ENCODE peak calls at places on chromosomes 1 and 21, in ten cellular contexts. One of them, this sample, is unnamed.

GRCh38 chr1:84083321-84083720 is 60.8 kb upstream of the PRKACB start:
- DNase-seq in ovary: no peak
- DNase-seq in HepG2: no peak
- DNase-seq in heart left ventricle: no peak
- DNase-seq in HCT116: no peak
- DNase-seq in gastrocnemius medialis: no peak
- DNase-seq in testis: no peak
- DNase-seq in IMR-90: no peak
- DNase-seq in uterus: no peak
- DNase-seq in right lobe of liver: no peak
- DNase-seq in this sample: no peak

GRCh38 chr1:210394281-210394798 is 65.6 kb downstream of the HHAT start:
- DNase-seq in ovary: no peak
- DNase-seq in HepG2: no peak
- DNase-seq in heart left ventricle: no peak
- DNase-seq in HCT116: no peak
- DNase-seq in gastrocnemius medialis: no peak
- DNase-seq in testis: no peak
- DNase-seq in IMR-90: peak; percentile 27
- DNase-seq in uterus: no peak
- DNase-seq in right lobe of liver: no peak
- DNase-seq in this sample: no peak

GRCh38 chr1:204438628-204439027 is 27.0 kb upstream of the PPP1R15B start:
- DNase-seq in ovary: no peak
- DNase-seq in HepG2: no peak
- DNase-seq in heart left ventricle: no peak
- DNase-seq in HCT116: no peak
- DNase-seq in gastrocnemius medialis: peak; percentile 80
- DNase-seq in testis: no peak
- DNase-seq in IMR-90: peak; percentile 100
- DNase-seq in uterus: peak; percentile 88
- DNase-seq in right lobe of liver: no peak
- DNase-seq in this sample: peak; percentile 93

GRCh38 chr1:230902349-230902923 is 34.1 kb upstream of the C1orf198 start:
- DNase-seq in ovary: no peak
- DNase-seq in HepG2: no peak
- DNase-seq in heart left ventricle: no peak
- DNase-seq in HCT116: no peak
- DNase-seq in gastrocnemius medialis: no peak
- DNase-seq in testis: peak; percentile 52
- DNase-seq in IMR-90: no peak
- DNase-seq in uterus: no peak
- DNase-seq in right lobe of liver: no peak
- DNase-seq in this sample: no peak

GRCh38 chr1:162562452-162562828 is 918 bp downstream of the UAP1 start:
- DNase-seq in ovary: no peak
- DNase-seq in HepG2: peak; percentile 29
- DNase-seq in heart left ventricle: no peak
- DNase-seq in HCT116: no peak
- DNase-seq in gastrocnemius medialis: no peak
- DNase-seq in testis: no peak
- DNase-seq in IMR-90: peak; percentile 65
- DNase-seq in uterus: peak; percentile 30
- DNase-seq in right lobe of liver: no peak
- DNase-seq in this sample: no peak

GRCh38 chr1:201732351-201732750 is 96.6 kb upstream of the IPO9 start:
- DNase-seq in ovary: no peak
- DNase-seq in HepG2: no peak
- DNase-seq in heart left ventricle: no peak
- DNase-seq in HCT116: no peak
- DNase-seq in gastrocnemius medialis: no peak
- DNase-seq in testis: no peak
- DNase-seq in IMR-90: peak; percentile 67
- DNase-seq in uterus: no peak
- DNase-seq in right lobe of liver: no peak
- DNase-seq in this sample: no peak

GRCh38 chr1:242205622-242206489 is 207.0 kb upstream of the MAP1LC3C start:
- DNase-seq in ovary: no peak
- DNase-seq in HepG2: no peak
- DNase-seq in heart left ventricle: no peak
- DNase-seq in HCT116: no peak
- DNase-seq in gastrocnemius medialis: no peak
- DNase-seq in testis: no peak
- DNase-seq in IMR-90: no peak
- DNase-seq in uterus: no peak
- DNase-seq in right lobe of liver: no peak
- DNase-seq in this sample: no peak

GRCh38 chr21:21406918-21407317 is 408.7 kb downstream of the NCAM2 start:
- DNase-seq in ovary: no peak
- DNase-seq in HepG2: no peak
- DNase-seq in heart left ventricle: no peak
- DNase-seq in HCT116: no peak
- DNase-seq in gastrocnemius medialis: no peak
- DNase-seq in testis: no peak
- DNase-seq in IMR-90: no peak
- DNase-seq in uterus: no peak
- DNase-seq in right lobe of liver: no peak
- DNase-seq in this sample: no peak

GRCh38 chr21:25964009-25964408 is 206.6 kb downstream of the APP start:
- DNase-seq in ovary: no peak
- DNase-seq in HepG2: no peak
- DNase-seq in heart left ventricle: no peak
- DNase-seq in HCT116: no peak
- DNase-seq in gastrocnemius medialis: no peak
- DNase-seq in testis: no peak
- DNase-seq in IMR-90: no peak
- DNase-seq in uterus: no peak
- DNase-seq in right lobe of liver: no peak
- DNase-seq in this sample: no peak

GRCh38 chr1:193971595-193971994 is 785.2 kb upstream of the B3GALT2 start:
- DNase-seq in ovary: no peak
- DNase-seq in HepG2: no peak
- DNase-seq in heart left ventricle: no peak
- DNase-seq in HCT116: no peak
- DNase-seq in gastrocnemius medialis: no peak
- DNase-seq in testis: no peak
- DNase-seq in IMR-90: peak; percentile 61
- DNase-seq in uterus: no peak
- DNase-seq in right lobe of liver: no peak
- DNase-seq in this sample: peak; percentile 28

GRCh38 chr1:53319296-53320101 is 8.4 kb downstream of the LRP8 start:
- DNase-seq in ovary: no peak
- DNase-seq in HepG2: no peak
- DNase-seq in heart left ventricle: peak; percentile 48
- DNase-seq in HCT116: no peak
- DNase-seq in gastrocnemius medialis: no peak
- DNase-seq in testis: no peak
- DNase-seq in IMR-90: no peak
- DNase-seq in uterus: no peak
- DNase-seq in right lobe of liver: no peak
- DNase-seq in this sample: no peak

GRCh38 chr21:37532868-37533780 is 166.6 kb downstream of the DYRK1A start:
- DNase-seq in ovary: no peak
- DNase-seq in HepG2: no peak
- DNase-seq in heart left ventricle: no peak
- DNase-seq in HCT116: peak; percentile 47
- DNase-seq in gastrocnemius medialis: no peak
- DNase-seq in testis: no peak
- DNase-seq in IMR-90: peak; percentile 61
- DNase-seq in uterus: no peak
- DNase-seq in right lobe of liver: no peak
- DNase-seq in this sample: peak; percentile 63

GRCh38 chr1:116943438-116943837 is 33.7 kb downstream of the PTGFRN start:
- DNase-seq in ovary: no peak
- DNase-seq in HepG2: no peak
- DNase-seq in heart left ventricle: no peak
- DNase-seq in HCT116: no peak
- DNase-seq in gastrocnemius medialis: no peak
- DNase-seq in testis: no peak
- DNase-seq in IMR-90: no peak
- DNase-seq in uterus: no peak
- DNase-seq in right lobe of liver: no peak
- DNase-seq in this sample: no peak

GRCh38 chr1:20571427-20571826 is 17.5 kb upstream of the CDA start:
- DNase-seq in ovary: no peak
- DNase-seq in HepG2: no peak
- DNase-seq in heart left ventricle: no peak
- DNase-seq in HCT116: no peak
- DNase-seq in gastrocnemius medialis: no peak
- DNase-seq in testis: no peak
- DNase-seq in IMR-90: no peak
- DNase-seq in uterus: no peak
- DNase-seq in right lobe of liver: no peak
- DNase-seq in this sample: no peak

GRCh38 chr1:57066980-57067615 is 101.3 kb upstream of the C8B start:
- DNase-seq in ovary: no peak
- DNase-seq in HepG2: peak; percentile 18
- DNase-seq in heart left ventricle: no peak
- DNase-seq in HCT116: no peak
- DNase-seq in gastrocnemius medialis: no peak
- DNase-seq in testis: no peak
- DNase-seq in IMR-90: no peak
- DNase-seq in uterus: no peak
- DNase-seq in right lobe of liver: no peak
- DNase-seq in this sample: no peak

GRCh38 chr1:35599411-35599810 is 26.3 kb downstream of the TFAP2E start:
- DNase-seq in ovary: no peak
- DNase-seq in HepG2: no peak
- DNase-seq in heart left ventricle: no peak
- DNase-seq in HCT116: no peak
- DNase-seq in gastrocnemius medialis: no peak
- DNase-seq in testis: no peak
- DNase-seq in IMR-90: no peak
- DNase-seq in uterus: no peak
- DNase-seq in right lobe of liver: no peak
- DNase-seq in this sample: no peak

GRCh38 chr1:35597870-35598269 is 24.8 kb downstream of the TFAP2E start:
- DNase-seq in ovary: no peak
- DNase-seq in HepG2: no peak
- DNase-seq in heart left ventricle: no peak
- DNase-seq in HCT116: no peak
- DNase-seq in gastrocnemius medialis: no peak
- DNase-seq in testis: no peak
- DNase-seq in IMR-90: no peak
- DNase-seq in uterus: no peak
- DNase-seq in right lobe of liver: no peak
- DNase-seq in this sample: no peak

GRCh38 chr1:35600593-35600992 is 27.5 kb downstream of the TFAP2E start:
- DNase-seq in ovary: no peak
- DNase-seq in HepG2: no peak
- DNase-seq in heart left ventricle: no peak
- DNase-seq in HCT116: no peak
- DNase-seq in gastrocnemius medialis: no peak
- DNase-seq in testis: no peak
- DNase-seq in IMR-90: no peak
- DNase-seq in uterus: no peak
- DNase-seq in right lobe of liver: no peak
- DNase-seq in this sample: no peak

GRCh38 chr1:35595684-35596083 is 22.6 kb downstream of the TFAP2E start:
- DNase-seq in ovary: no peak
- DNase-seq in HepG2: no peak
- DNase-seq in heart left ventricle: no peak
- DNase-seq in HCT116: no peak
- DNase-seq in gastrocnemius medialis: no peak
- DNase-seq in testis: no peak
- DNase-seq in IMR-90: no peak
- DNase-seq in uterus: no peak
- DNase-seq in right lobe of liver: no peak
- DNase-seq in this sample: no peak

DNA sequence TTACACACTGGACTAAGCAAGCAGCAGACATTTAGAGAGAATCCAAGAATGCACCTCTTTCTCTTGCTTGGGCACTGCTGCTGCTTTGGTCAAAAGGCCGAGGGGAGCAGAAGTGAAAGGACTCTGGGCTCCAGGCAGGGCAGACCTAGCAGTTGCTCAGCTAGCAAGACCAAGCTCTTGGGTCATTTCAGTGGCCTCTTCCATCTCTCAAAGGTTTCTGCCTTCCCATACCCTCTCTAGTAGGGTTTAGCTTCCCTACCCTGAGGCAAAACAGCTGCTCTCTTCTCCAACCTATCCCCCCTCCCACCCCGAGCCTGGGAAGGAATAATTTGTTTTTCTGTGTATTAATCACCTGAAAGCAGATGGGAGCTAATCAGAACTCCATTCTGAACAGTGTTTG is 25.8 kb downstream of the TFAP2E start:
- DNase-seq in ovary: no peak
- DNase-seq in HepG2: no peak
- DNase-seq in heart left ventricle: no peak
- DNase-seq in HCT116: no peak
- DNase-seq in gastrocnemius medialis: no peak
- DNase-seq in testis: no peak
- DNase-seq in IMR-90: no peak
- DNase-seq in uterus: no peak
- DNase-seq in right lobe of liver: no peak
- DNase-seq in this sample: no peak
- TF ChIP-seq POLR2A in ovary: no peak
- TF ChIP-seq POLR2A in HepG2: no peak
- TF ChIP-seq POLR2A in heart left ventricle: no peak
- TF ChIP-seq POLR2A in HCT116: no peak
- TF ChIP-seq POLR2A in gastrocnemius medialis: no peak
- TF ChIP-seq POLR2A in testis: no peak
- TF ChIP-seq POLR2A in IMR-90: no peak
- TF ChIP-seq POLR2A in uterus: no peak
- TF ChIP-seq POLR2A in right lobe of liver: no peak
- TF ChIP-seq POLR2A in this sample: no peak

GRCh38 chr21:42262826-42263225 is 43.9 kb downstream of the ABCG1 start:
- DNase-seq in ovary: peak; percentile 34
- DNase-seq in HepG2: peak; percentile 52
- DNase-seq in heart left ventricle: peak; percentile 87
- DNase-seq in HCT116: no peak
- DNase-seq in gastrocnemius medialis: peak; percentile 56
- DNase-seq in testis: no peak
- DNase-seq in IMR-90: peak; percentile 24
- DNase-seq in uterus: peak; percentile 65
- DNase-seq in right lobe of liver: peak; percentile 65
- DNase-seq in this sample: peak; percentile 80
- TF ChIP-seq POLR2A in ovary: no peak
- TF ChIP-seq POLR2A in HepG2: no peak
- TF ChIP-seq POLR2A in heart left ventricle: no peak
- TF ChIP-seq POLR2A in HCT116: no peak
- TF ChIP-seq POLR2A in gastrocnemius medialis: no peak
- TF ChIP-seq POLR2A in testis: no peak
- TF ChIP-seq POLR2A in IMR-90: no peak
- TF ChIP-seq POLR2A in uterus: no peak
- TF ChIP-seq POLR2A in right lobe of liver: no peak
- TF ChIP-seq POLR2A in this sample: no peak

GRCh38 chr1:173413271-173413707 is 63.8 kb upstream of the PRDX6 start:
- DNase-seq in ovary: no peak
- DNase-seq in HepG2: no peak
- DNase-seq in heart left ventricle: no peak
- DNase-seq in HCT116: no peak
- DNase-seq in gastrocnemius medialis: no peak
- DNase-seq in testis: peak; percentile 40
- DNase-seq in IMR-90: no peak
- DNase-seq in uterus: no peak
- DNase-seq in right lobe of liver: no peak
- DNase-seq in this sample: no peak
- TF ChIP-seq POLR2A in ovary: no peak
- TF ChIP-seq POLR2A in HepG2: no peak
- TF ChIP-seq POLR2A in heart left ventricle: no peak
- TF ChIP-seq POLR2A in HCT116: no peak
- TF ChIP-seq POLR2A in gastrocnemius medialis: no peak
- TF ChIP-seq POLR2A in testis: no peak
- TF ChIP-seq POLR2A in IMR-90: no peak
- TF ChIP-seq POLR2A in uterus: no peak
- TF ChIP-seq POLR2A in right lobe of liver: no peak
- TF ChIP-seq POLR2A in this sample: no peak

GRCh38 chr1:29124366-29125236 is 898 bp upstream of the TMEM200B start:
- DNase-seq in ovary: peak; percentile 95
- DNase-seq in HepG2: peak; percentile 56
- DNase-seq in heart left ventricle: peak; percentile 87
- DNase-seq in HCT116: peak; percentile 46
- DNase-seq in gastrocnemius medialis: peak; percentile 22
- DNase-seq in testis: peak; percentile 88
- DNase-seq in IMR-90: peak; percentile 60
- DNase-seq in uterus: peak; percentile 90
- DNase-seq in right lobe of liver: peak; percentile 67
- DNase-seq in this sample: peak; percentile 74
- TF ChIP-seq POLR2A in ovary: peak; percentile 89
- TF ChIP-seq POLR2A in HepG2: peak; percentile 21
- TF ChIP-seq POLR2A in heart left ventricle: no peak
- TF ChIP-seq POLR2A in HCT116: no peak
- TF ChIP-seq POLR2A in gastrocnemius medialis: peak; percentile 44
- TF ChIP-seq POLR2A in testis: peak; percentile 65
- TF ChIP-seq POLR2A in IMR-90: peak; percentile 67
- TF ChIP-seq POLR2A in uterus: peak; percentile 89
- TF ChIP-seq POLR2A in right lobe of liver: peak; percentile 66
- TF ChIP-seq POLR2A in this sample: peak; percentile 20